ENCODE peak calls at places on chromosomes 12 and 14, in nine cellular contexts. One of them, this sample, is unnamed.

GRCh38 chr14:31842905-31843304 is 234.2 kb upstream of the ARHGAP5 start:
- DNase-seq in cardiac muscle cell: peak
- DNase-seq in upper lobe of right lung: no peak
- DNase-seq in cardiac fibroblast: peak
- DNase-seq in HFF-Myc: no peak
- DNase-seq in HFFc6: no peak
- DNase-seq in right lobe of liver: no peak
- DNase-seq in lung: no peak
- DNase-seq in endothelial cell: no peak
- DNase-seq in this sample: no peak

GRCh38 chr12:103326190-103326589 is 169.6 kb downstream of the C12orf42 start:
- DNase-seq in cardiac muscle cell: no peak
- DNase-seq in upper lobe of right lung: no peak
- DNase-seq in cardiac fibroblast: no peak
- DNase-seq in HFF-Myc: no peak
- DNase-seq in HFFc6: no peak
- DNase-seq in right lobe of liver: no peak
- DNase-seq in lung: no peak
- DNase-seq in endothelial cell: no peak
- DNase-seq in this sample: no peak

GRCh38 chr14:30569216-30569902 is 10.4 kb downstream of the G2E3 start:
- DNase-seq in cardiac muscle cell: peak
- DNase-seq in upper lobe of right lung: no peak
- DNase-seq in cardiac fibroblast: no peak
- DNase-seq in HFF-Myc: no peak
- DNase-seq in HFFc6: no peak
- DNase-seq in right lobe of liver: no peak
- DNase-seq in lung: no peak
- DNase-seq in endothelial cell: no peak
- DNase-seq in this sample: no peak

GRCh38 chr14:68942281-68943035 is 36.6 kb downstream of the ACTN1 start:
- DNase-seq in cardiac muscle cell: peak
- DNase-seq in upper lobe of right lung: no peak
- DNase-seq in cardiac fibroblast: no peak
- DNase-seq in HFF-Myc: no peak
- DNase-seq in HFFc6: peak
- DNase-seq in right lobe of liver: no peak
- DNase-seq in lung: no peak
- DNase-seq in endothelial cell: no peak
- DNase-seq in this sample: no peak

GRCh38 chr14:100568164-100568997 is 18.8 kb downstream of the BEGAIN start:
- DNase-seq in cardiac muscle cell: no peak
- DNase-seq in upper lobe of right lung: no peak
- DNase-seq in cardiac fibroblast: no peak
- DNase-seq in HFF-Myc: no peak
- DNase-seq in HFFc6: no peak
- DNase-seq in right lobe of liver: no peak
- DNase-seq in lung: no peak
- DNase-seq in endothelial cell: no peak
- DNase-seq in this sample: no peak

GRCh38 chr12:92583910-92584309 is 118.9 kb upstream of the PLEKHG7 start:
- DNase-seq in cardiac muscle cell: no peak
- DNase-seq in upper lobe of right lung: no peak
- DNase-seq in cardiac fibroblast: no peak
- DNase-seq in HFF-Myc: no peak
- DNase-seq in HFFc6: no peak
- DNase-seq in right lobe of liver: no peak
- DNase-seq in lung: no peak
- DNase-seq in endothelial cell: no peak
- DNase-seq in this sample: no peak

GRCh38 chr14:71523630-71524320 is 408.5 kb upstream of the RGS6 start:
- DNase-seq in cardiac muscle cell: no peak
- DNase-seq in upper lobe of right lung: no peak
- DNase-seq in cardiac fibroblast: no peak
- DNase-seq in HFF-Myc: peak
- DNase-seq in HFFc6: no peak
- DNase-seq in right lobe of liver: no peak
- DNase-seq in lung: no peak
- DNase-seq in endothelial cell: no peak
- DNase-seq in this sample: no peak

GRCh38 chr12:31959701-31960391 is 631 bp downstream of the RESF1 start:
- DNase-seq in cardiac muscle cell: peak
- DNase-seq in upper lobe of right lung: no peak
- DNase-seq in cardiac fibroblast: peak
- DNase-seq in HFF-Myc: no peak
- DNase-seq in HFFc6: peak
- DNase-seq in right lobe of liver: peak
- DNase-seq in lung: peak
- DNase-seq in endothelial cell: peak
- DNase-seq in this sample: peak

GRCh38 chr12:9813821-9814798 is 13.2 kb upstream of the KLRF1 start:
- DNase-seq in cardiac muscle cell: peak
- DNase-seq in upper lobe of right lung: peak
- DNase-seq in cardiac fibroblast: peak
- DNase-seq in HFF-Myc: peak
- DNase-seq in HFFc6: peak
- DNase-seq in right lobe of liver: peak
- DNase-seq in lung: peak
- DNase-seq in endothelial cell: peak
- DNase-seq in this sample: peak

GRCh38 chr12:94380507-94380906 is 79.2 kb downstream of the CEP83 start:
- DNase-seq in cardiac muscle cell: no peak
- DNase-seq in upper lobe of right lung: no peak
- DNase-seq in cardiac fibroblast: no peak
- DNase-seq in HFF-Myc: no peak
- DNase-seq in HFFc6: no peak
- DNase-seq in right lobe of liver: no peak
- DNase-seq in lung: no peak
- DNase-seq in endothelial cell: no peak
- DNase-seq in this sample: no peak

GRCh38 chr12:105945935-105946334 is 192.8 kb downstream of the NUAK1 start:
- DNase-seq in cardiac muscle cell: no peak
- DNase-seq in upper lobe of right lung: no peak
- DNase-seq in cardiac fibroblast: no peak
- DNase-seq in HFF-Myc: no peak
- DNase-seq in HFFc6: no peak
- DNase-seq in right lobe of liver: no peak
- DNase-seq in lung: no peak
- DNase-seq in endothelial cell: no peak
- DNase-seq in this sample: no peak

GRCh38 chr14:76810525-76810924 is 2.2 kb downstream of the ANGEL1 start:
- DNase-seq in cardiac muscle cell: no peak
- DNase-seq in upper lobe of right lung: no peak
- DNase-seq in cardiac fibroblast: no peak
- DNase-seq in HFF-Myc: no peak
- DNase-seq in HFFc6: no peak
- DNase-seq in right lobe of liver: no peak
- DNase-seq in lung: no peak
- DNase-seq in endothelial cell: no peak
- DNase-seq in this sample: no peak

GRCh38 chr14:76812093-76812421 is 625 bp downstream of the ANGEL1 start:
- DNase-seq in cardiac muscle cell: no peak
- DNase-seq in upper lobe of right lung: no peak
- DNase-seq in cardiac fibroblast: no peak
- DNase-seq in HFF-Myc: no peak
- DNase-seq in HFFc6: no peak
- DNase-seq in right lobe of liver: no peak
- DNase-seq in lung: no peak
- DNase-seq in endothelial cell: peak
- DNase-seq in this sample: no peak

GRCh38 chr14:76812422-76813383 is at the start of gene ANGEL1:
- DNase-seq in cardiac muscle cell: peak
- DNase-seq in upper lobe of right lung: peak
- DNase-seq in cardiac fibroblast: peak
- DNase-seq in HFF-Myc: peak
- DNase-seq in HFFc6: peak
- DNase-seq in right lobe of liver: peak
- DNase-seq in lung: peak
- DNase-seq in endothelial cell: peak
- DNase-seq in this sample: peak

GRCh38 chr14:76811561-76811960 is 1.1 kb downstream of the ANGEL1 start:
- DNase-seq in cardiac muscle cell: no peak
- DNase-seq in upper lobe of right lung: no peak
- DNase-seq in cardiac fibroblast: peak
- DNase-seq in HFF-Myc: no peak
- DNase-seq in HFFc6: peak
- DNase-seq in right lobe of liver: no peak
- DNase-seq in lung: no peak
- DNase-seq in endothelial cell: no peak
- DNase-seq in this sample: no peak

GRCh38 chr14:76810953-76811400 is 1.7 kb downstream of the ANGEL1 start:
- DNase-seq in cardiac muscle cell: peak
- DNase-seq in upper lobe of right lung: no peak
- DNase-seq in cardiac fibroblast: peak
- DNase-seq in HFF-Myc: no peak
- DNase-seq in HFFc6: peak
- DNase-seq in right lobe of liver: peak
- DNase-seq in lung: no peak
- DNase-seq in endothelial cell: peak
- DNase-seq in this sample: no peak
- TF ChIP-seq CTCF in cardiac muscle cell: peak
- TF ChIP-seq CTCF in upper lobe of right lung: peak
- TF ChIP-seq CTCF in cardiac fibroblast: peak
- TF ChIP-seq CTCF in HFF-Myc: peak
- TF ChIP-seq CTCF in HFFc6: peak
- TF ChIP-seq CTCF in right lobe of liver: peak
- TF ChIP-seq CTCF in lung: peak
- TF ChIP-seq CTCF in endothelial cell: no peak
- TF ChIP-seq CTCF in this sample: no peak

GRCh38 chr14:53567236-53567785 is 389.3 kb downstream of the BMP4 start:
- DNase-seq in cardiac muscle cell: no peak
- DNase-seq in upper lobe of right lung: no peak
- DNase-seq in cardiac fibroblast: no peak
- DNase-seq in HFF-Myc: no peak
- DNase-seq in HFFc6: no peak
- DNase-seq in right lobe of liver: no peak
- DNase-seq in lung: no peak
- DNase-seq in endothelial cell: no peak
- DNase-seq in this sample: no peak
- TF ChIP-seq CTCF in cardiac muscle cell: no peak
- TF ChIP-seq CTCF in upper lobe of right lung: no peak
- TF ChIP-seq CTCF in cardiac fibroblast: no peak
- TF ChIP-seq CTCF in HFF-Myc: no peak
- TF ChIP-seq CTCF in HFFc6: no peak
- TF ChIP-seq CTCF in right lobe of liver: no peak
- TF ChIP-seq CTCF in lung: no peak
- TF ChIP-seq CTCF in endothelial cell: no peak
- TF ChIP-seq CTCF in this sample: no peak

GRCh38 chr12:81888341-81888740 is 129.2 kb upstream of the PPFIA2 start:
- DNase-seq in cardiac muscle cell: peak
- DNase-seq in upper lobe of right lung: no peak
- DNase-seq in cardiac fibroblast: no peak
- DNase-seq in HFF-Myc: no peak
- DNase-seq in HFFc6: no peak
- DNase-seq in right lobe of liver: no peak
- DNase-seq in lung: no peak
- DNase-seq in endothelial cell: no peak
- DNase-seq in this sample: no peak

GRCh38 chr12:81888961-81889360 is 129.8 kb upstream of the PPFIA2 start:
- DNase-seq in cardiac muscle cell: no peak
- DNase-seq in upper lobe of right lung: no peak
- DNase-seq in cardiac fibroblast: no peak
- DNase-seq in HFF-Myc: no peak
- DNase-seq in HFFc6: no peak
- DNase-seq in right lobe of liver: no peak
- DNase-seq in lung: no peak
- DNase-seq in endothelial cell: no peak
- DNase-seq in this sample: no peak
- TF ChIP-seq CTCF in cardiac muscle cell: no peak
- TF ChIP-seq CTCF in upper lobe of right lung: no peak
- TF ChIP-seq CTCF in cardiac fibroblast: no peak
- TF ChIP-seq CTCF in HFF-Myc: no peak
- TF ChIP-seq CTCF in HFFc6: no peak
- TF ChIP-seq CTCF in right lobe of liver: no peak
- TF ChIP-seq CTCF in lung: no peak
- TF ChIP-seq CTCF in endothelial cell: no peak
- TF ChIP-seq CTCF in this sample: no peak

DNA sequence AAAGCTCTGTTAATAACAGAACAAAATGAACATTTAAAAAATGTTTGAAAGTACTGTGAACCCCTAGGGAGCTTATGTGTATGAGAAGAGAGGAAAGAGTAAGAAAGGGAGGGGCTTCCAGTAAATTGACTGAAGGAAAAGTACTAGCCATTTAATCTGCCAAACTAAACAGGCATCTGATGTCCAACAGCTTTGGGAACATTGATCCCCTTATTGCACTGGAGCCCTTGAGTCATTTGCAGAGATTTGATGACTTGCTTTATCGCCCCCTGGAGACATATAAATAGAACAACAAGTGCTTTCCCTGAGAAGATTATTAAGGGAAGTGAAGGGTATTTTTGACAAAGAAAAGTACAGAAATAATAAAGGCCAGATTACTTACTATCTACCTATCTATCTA is 319.3 kb upstream of the NOVA1 start:
- DNase-seq in cardiac muscle cell: peak
- DNase-seq in upper lobe of right lung: no peak
- DNase-seq in cardiac fibroblast: peak
- DNase-seq in HFF-Myc: peak
- DNase-seq in HFFc6: no peak
- DNase-seq in right lobe of liver: no peak
- DNase-seq in lung: no peak
- DNase-seq in endothelial cell: no peak
- DNase-seq in this sample: no peak
- TF ChIP-seq CTCF in cardiac muscle cell: peak
- TF ChIP-seq CTCF in upper lobe of right lung: peak
- TF ChIP-seq CTCF in cardiac fibroblast: peak
- TF ChIP-seq CTCF in HFF-Myc: peak
- TF ChIP-seq CTCF in HFFc6: no peak
- TF ChIP-seq CTCF in right lobe of liver: peak
- TF ChIP-seq CTCF in lung: no peak
- TF ChIP-seq CTCF in endothelial cell: peak
- TF ChIP-seq CTCF in this sample: peak

GRCh38 chr12:85076688-85077430 is 40.7 kb downstream of the LRRIQ1 start:
- DNase-seq in cardiac muscle cell: peak
- DNase-seq in upper lobe of right lung: no peak
- DNase-seq in cardiac fibroblast: peak
- DNase-seq in HFF-Myc: peak
- DNase-seq in HFFc6: peak
- DNase-seq in right lobe of liver: no peak
- DNase-seq in lung: no peak
- DNase-seq in endothelial cell: no peak
- DNase-seq in this sample: no peak
- TF ChIP-seq CTCF in cardiac muscle cell: peak
- TF ChIP-seq CTCF in upper lobe of right lung: peak
- TF ChIP-seq CTCF in cardiac fibroblast: peak
- TF ChIP-seq CTCF in HFF-Myc: peak
- TF ChIP-seq CTCF in HFFc6: peak
- TF ChIP-seq CTCF in right lobe of liver: peak
- TF ChIP-seq CTCF in lung: no peak
- TF ChIP-seq CTCF in endothelial cell: peak
- TF ChIP-seq CTCF in this sample: peak

GRCh38 chr14:99462211-99462610 is 18.4 kb downstream of the SETD3 start:
- DNase-seq in cardiac muscle cell: no peak
- DNase-seq in upper lobe of right lung: no peak
- DNase-seq in cardiac fibroblast: no peak
- DNase-seq in HFF-Myc: no peak
- DNase-seq in HFFc6: no peak
- DNase-seq in right lobe of liver: no peak
- DNase-seq in lung: no peak
- DNase-seq in endothelial cell: no peak
- DNase-seq in this sample: no peak
- TF ChIP-seq CTCF in cardiac muscle cell: no peak
- TF ChIP-seq CTCF in upper lobe of right lung: no peak
- TF ChIP-seq CTCF in cardiac fibroblast: no peak
- TF ChIP-seq CTCF in HFF-Myc: no peak
- TF ChIP-seq CTCF in HFFc6: no peak
- TF ChIP-seq CTCF in right lobe of liver: no peak
- TF ChIP-seq CTCF in lung: no peak
- TF ChIP-seq CTCF in endothelial cell: no peak
- TF ChIP-seq CTCF in this sample: no peak

This sample was measured in stomach.